ENCODE peak calls at places on chromosomes 6 and 20, in four cellular contexts. K is activated T-cell treated with anti-CD3 and anti-CD28 coated beads, Interleukin-2, amount 50 U/mL, for 24 hours; X is ELR; B is tibial artery. T is an unnamed sample.
A peak's percentile ranks its signal among the peaks of the same experiment; 100 is the strongest.

GRCh38 chr6:130503146-130503545 is 137.3 kb downstream of the TMEM200A start:
- DNase-seq in B (no peak), K (no peak), X (peak; percentile 53), T (no peak)

GRCh38 chr20:1374246-1374645 is 18.6 kb downstream of the FKBP1A start:
- DNase-seq in K (no peak), B (no peak), X (no peak), T (no peak)

GRCh38 chr20:11448554-11448953 is 469.1 kb upstream of the BTBD3 start:
- DNase-seq in X (no peak), K (no peak), B (no peak), T (no peak)

GRCh38 chr20:14518648-14519047 is 181.2 kb upstream of the FLRT3 start:
- DNase-seq in X (no peak), K (no peak), B (no peak), T (no peak)

GRCh38 chr6:12836009-12836408 is 119.4 kb downstream of the PHACTR1 start:
- DNase-seq in B (no peak), K (no peak), X (no peak), T (no peak)

GRCh38 chr6:117298941-117299340 is 33.6 kb downstream of the VGLL2 start:
- DNase-seq in B (no peak), K (no peak), X (peak; percentile 6), T (no peak)

GRCh38 chr20:8213831-8214587 is 81.9 kb downstream of the PLCB1 start:
- DNase-seq in B (no peak), K (no peak), X (no peak), T (no peak)

GRCh38 chr6:35199866-35200265 is 13.9 kb upstream of the SCUBE3 start:
- DNase-seq in X (no peak), B (no peak), K (no peak), T (no peak)

T was measured in RCC 7860.